ENCODE peak calls at places on chromosomes 6 and 20, in nine cellular contexts. R, K, E, Z, H, L, G, V and P are unnamed samples.

GRCh38 chr20:63736893-63737689 is 627 bp downstream of the LIME1 start:
- DNase-seq in R (peak), K (no peak), E (no peak), Z (no peak), H (no peak), L (no peak), G (peak), V (peak), P (peak)

GRCh38 chr6:128731249-128732165 is 151.4 kb upstream of the LAMA2 start:
- DNase-seq in R (peak), K (no peak), E (no peak), Z (peak), H (no peak), L (no peak), G (peak), V (no peak), P (peak)

GRCh38 chr6:12361042-12361765 is 71.0 kb downstream of the EDN1 start:
- DNase-seq in R (no peak), K (no peak), E (no peak), Z (no peak), H (no peak), L (no peak), G (no peak), V (no peak), P (no peak)

GRCh38 chr6:113907107-113907506 is 50.0 kb downstream of the MARCKS start:
- DNase-seq in R (no peak), K (no peak), E (no peak), Z (no peak), H (no peak), L (no peak), G (no peak), V (no peak), P (no peak)

GRCh38 chr6:52548353-52548713 is 28.5 kb downstream of the TRAM2 start:
- DNase-seq in R (no peak), K (no peak), E (no peak), Z (no peak), H (no peak), L (no peak), G (no peak), V (no peak), P (no peak)

GRCh38 chr6:100209323-100210137 is 215.5 kb upstream of the MCHR2 start:
- DNase-seq in R (no peak), K (no peak), E (no peak), Z (no peak), H (no peak), L (no peak), G (no peak), V (no peak), P (no peak)

GRCh38 chr6:148577687-148578488 is 168.9 kb upstream of the UST start:
- DNase-seq in R (no peak), K (no peak), E (no peak), Z (peak), H (peak), L (peak), G (peak), V (peak), P (peak)

GRCh38 chr20:46128310-46129151 is 10.4 kb downstream of the CD40 start:
- DNase-seq in R (no peak), K (no peak), E (peak), Z (peak), H (no peak), L (no peak), G (no peak), V (peak), P (peak)

GRCh38 chr20:37781626-37782025 is 87.8 kb downstream of the CTNNBL1 start:
- DNase-seq in R (no peak), K (no peak), E (no peak), Z (peak), H (no peak), L (no peak), G (no peak), V (no peak), P (no peak)

GRCh38 chr6:89494131-89494793 is 61.3 kb downstream of the ANKRD6 start:
- DNase-seq in R (no peak), K (no peak), E (no peak), Z (peak), H (no peak), L (no peak), G (no peak), V (no peak), P (peak)

GRCh38 chr6:163707385-163708355 is 293.2 kb downstream of the QKI start:
- DNase-seq in R (no peak), K (no peak), E (no peak), Z (no peak), H (no peak), L (no peak), G (no peak), V (no peak), P (no peak)

GRCh38 chr6:122752990-122753687 is 26.4 kb upstream of the FABP7 start:
- DNase-seq in R (no peak), K (no peak), E (no peak), Z (peak), H (no peak), L (no peak), G (no peak), V (no peak), P (no peak)

GRCh38 chr6:33692760-33693158 is 18.7 kb downstream of the UQCC2 start:
- DNase-seq in R (peak), K (no peak), E (no peak), Z (no peak), H (no peak), L (no peak), G (peak), V (no peak), P (no peak)